ENCODE peak calls at places on chromosomes 12 and 14, in seven cellular contexts. One of them, this sample, is unnamed.

GRCh38 chr14:87013583-87013982 is 979.4 kb downstream of the GALC start:
- DNase-seq in activated CD4-positive, alpha-beta T cell treated with anti-CD3 and anti-CD28 coated beads, Interleukin-2, amount 50 U/mL, for 4 hours: no peak
- DNase-seq in activated T-cell treated with anti-CD3 and anti-CD28 coated beads, Interleukin-2, amount 50 U/mL, for 4 hours: no peak
- DNase-seq in ureter: no peak
- DNase-seq in HuH-7.5: no peak
- DNase-seq in heart right ventricle: no peak
- DNase-seq in pancreas: no peak
- DNase-seq in this sample: no peak

GRCh38 chr14:89936654-89937185 is 17.8 kb downstream of the EFCAB11 start:
- DNase-seq in activated CD4-positive, alpha-beta T cell treated with anti-CD3 and anti-CD28 coated beads, Interleukin-2, amount 50 U/mL, for 4 hours: no peak
- DNase-seq in activated T-cell treated with anti-CD3 and anti-CD28 coated beads, Interleukin-2, amount 50 U/mL, for 4 hours: no peak
- DNase-seq in ureter: no peak
- DNase-seq in HuH-7.5: no peak
- DNase-seq in heart right ventricle: no peak
- DNase-seq in pancreas: no peak
- DNase-seq in this sample: no peak

GRCh38 chr12:49505672-49506071 is 33.2 kb upstream of the KCNH3 start:
- DNase-seq in activated CD4-positive, alpha-beta T cell treated with anti-CD3 and anti-CD28 coated beads, Interleukin-2, amount 50 U/mL, for 4 hours: no peak
- DNase-seq in activated T-cell treated with anti-CD3 and anti-CD28 coated beads, Interleukin-2, amount 50 U/mL, for 4 hours: no peak
- DNase-seq in ureter: no peak
- DNase-seq in HuH-7.5: no peak
- DNase-seq in heart right ventricle: no peak
- DNase-seq in pancreas: no peak
- DNase-seq in this sample: no peak

GRCh38 chr12:31895449-31896150 is 63.6 kb upstream of the RESF1 start:
- DNase-seq in activated CD4-positive, alpha-beta T cell treated with anti-CD3 and anti-CD28 coated beads, Interleukin-2, amount 50 U/mL, for 4 hours: no peak
- DNase-seq in activated T-cell treated with anti-CD3 and anti-CD28 coated beads, Interleukin-2, amount 50 U/mL, for 4 hours: no peak
- DNase-seq in ureter: no peak
- DNase-seq in HuH-7.5: no peak
- DNase-seq in heart right ventricle: no peak
- DNase-seq in pancreas: no peak
- DNase-seq in this sample: no peak

GRCh38 chr12:96195845-96196451 is 1.8 kb downstream of the ELK3 start:
- DNase-seq in activated CD4-positive, alpha-beta T cell treated with anti-CD3 and anti-CD28 coated beads, Interleukin-2, amount 50 U/mL, for 4 hours: peak
- DNase-seq in activated T-cell treated with anti-CD3 and anti-CD28 coated beads, Interleukin-2, amount 50 U/mL, for 4 hours: peak
- DNase-seq in ureter: no peak
- DNase-seq in HuH-7.5: peak
- DNase-seq in heart right ventricle: no peak
- DNase-seq in pancreas: no peak
- DNase-seq in this sample: no peak

GRCh38 chr14:42736408-42736807 is 1129.7 kb downstream of the LRFN5 start:
- DNase-seq in activated CD4-positive, alpha-beta T cell treated with anti-CD3 and anti-CD28 coated beads, Interleukin-2, amount 50 U/mL, for 4 hours: no peak
- DNase-seq in activated T-cell treated with anti-CD3 and anti-CD28 coated beads, Interleukin-2, amount 50 U/mL, for 4 hours: no peak
- DNase-seq in ureter: no peak
- DNase-seq in HuH-7.5: no peak
- DNase-seq in heart right ventricle: no peak
- DNase-seq in pancreas: no peak
- DNase-seq in this sample: no peak

GRCh38 chr12:98127854-98128253 is 387.5 kb upstream of the TMPO start:
- DNase-seq in activated CD4-positive, alpha-beta T cell treated with anti-CD3 and anti-CD28 coated beads, Interleukin-2, amount 50 U/mL, for 4 hours: no peak
- DNase-seq in activated T-cell treated with anti-CD3 and anti-CD28 coated beads, Interleukin-2, amount 50 U/mL, for 4 hours: no peak
- DNase-seq in ureter: no peak
- DNase-seq in HuH-7.5: no peak
- DNase-seq in heart right ventricle: no peak
- DNase-seq in pancreas: no peak
- DNase-seq in this sample: no peak

GRCh38 chr14:58133739-58134138 is 18.3 kb downstream of the ARMH4 start:
- DNase-seq in activated CD4-positive, alpha-beta T cell treated with anti-CD3 and anti-CD28 coated beads, Interleukin-2, amount 50 U/mL, for 4 hours: no peak
- DNase-seq in activated T-cell treated with anti-CD3 and anti-CD28 coated beads, Interleukin-2, amount 50 U/mL, for 4 hours: no peak
- DNase-seq in ureter: no peak
- DNase-seq in HuH-7.5: no peak
- DNase-seq in heart right ventricle: no peak
- DNase-seq in pancreas: no peak
- DNase-seq in this sample: no peak

GRCh38 chr12:65607271-65607880 is 216.9 kb upstream of the HMGA2 start:
- DNase-seq in activated CD4-positive, alpha-beta T cell treated with anti-CD3 and anti-CD28 coated beads, Interleukin-2, amount 50 U/mL, for 4 hours: no peak
- DNase-seq in activated T-cell treated with anti-CD3 and anti-CD28 coated beads, Interleukin-2, amount 50 U/mL, for 4 hours: no peak
- DNase-seq in ureter: no peak
- DNase-seq in HuH-7.5: no peak
- DNase-seq in heart right ventricle: no peak
- DNase-seq in pancreas: no peak
- DNase-seq in this sample: no peak

GRCh38 chr12:114400925-114401324 is 5.0 kb downstream of the TBX5 start:
- DNase-seq in activated CD4-positive, alpha-beta T cell treated with anti-CD3 and anti-CD28 coated beads, Interleukin-2, amount 50 U/mL, for 4 hours: no peak
- DNase-seq in activated T-cell treated with anti-CD3 and anti-CD28 coated beads, Interleukin-2, amount 50 U/mL, for 4 hours: no peak
- DNase-seq in ureter: no peak
- DNase-seq in HuH-7.5: no peak
- DNase-seq in heart right ventricle: peak
- DNase-seq in pancreas: no peak
- DNase-seq in this sample: no peak

GRCh38 chr14:68910540-68910939 is 68.6 kb downstream of the ACTN1 start:
- DNase-seq in activated CD4-positive, alpha-beta T cell treated with anti-CD3 and anti-CD28 coated beads, Interleukin-2, amount 50 U/mL, for 4 hours: no peak
- DNase-seq in activated T-cell treated with anti-CD3 and anti-CD28 coated beads, Interleukin-2, amount 50 U/mL, for 4 hours: no peak
- DNase-seq in ureter: no peak
- DNase-seq in HuH-7.5: no peak
- DNase-seq in heart right ventricle: no peak
- DNase-seq in pancreas: no peak
- DNase-seq in this sample: no peak

GRCh38 chr14:20866963-20867362 is 24.2 kb upstream of the RNASE3 start:
- DNase-seq in activated CD4-positive, alpha-beta T cell treated with anti-CD3 and anti-CD28 coated beads, Interleukin-2, amount 50 U/mL, for 4 hours: no peak
- DNase-seq in activated T-cell treated with anti-CD3 and anti-CD28 coated beads, Interleukin-2, amount 50 U/mL, for 4 hours: no peak
- DNase-seq in ureter: no peak
- DNase-seq in HuH-7.5: no peak
- DNase-seq in heart right ventricle: no peak
- DNase-seq in pancreas: no peak
- DNase-seq in this sample: no peak

GRCh38 chr12:116299064-116299463 is 21.6 kb upstream of the MED13L start:
- DNase-seq in activated CD4-positive, alpha-beta T cell treated with anti-CD3 and anti-CD28 coated beads, Interleukin-2, amount 50 U/mL, for 4 hours: no peak
- DNase-seq in activated T-cell treated with anti-CD3 and anti-CD28 coated beads, Interleukin-2, amount 50 U/mL, for 4 hours: no peak
- DNase-seq in ureter: no peak
- DNase-seq in HuH-7.5: no peak
- DNase-seq in heart right ventricle: no peak
- DNase-seq in pancreas: no peak
- DNase-seq in this sample: no peak

GRCh38 chr12:15544589-15544988 is 222.3 kb downstream of the PTPRO start:
- DNase-seq in activated CD4-positive, alpha-beta T cell treated with anti-CD3 and anti-CD28 coated beads, Interleukin-2, amount 50 U/mL, for 4 hours: no peak
- DNase-seq in activated T-cell treated with anti-CD3 and anti-CD28 coated beads, Interleukin-2, amount 50 U/mL, for 4 hours: no peak
- DNase-seq in ureter: no peak
- DNase-seq in HuH-7.5: no peak
- DNase-seq in heart right ventricle: no peak
- DNase-seq in pancreas: no peak
- DNase-seq in this sample: no peak

GRCh38 chr12:19967486-19967885 is 400.9 kb upstream of the PDE3A start:
- DNase-seq in activated CD4-positive, alpha-beta T cell treated with anti-CD3 and anti-CD28 coated beads, Interleukin-2, amount 50 U/mL, for 4 hours: no peak
- DNase-seq in activated T-cell treated with anti-CD3 and anti-CD28 coated beads, Interleukin-2, amount 50 U/mL, for 4 hours: no peak
- DNase-seq in ureter: no peak
- DNase-seq in HuH-7.5: no peak
- DNase-seq in heart right ventricle: no peak
- DNase-seq in pancreas: no peak
- DNase-seq in this sample: no peak

GRCh38 chr12:46260153-46260912 is 8.5 kb downstream of the SLC38A1 start:
- DNase-seq in activated CD4-positive, alpha-beta T cell treated with anti-CD3 and anti-CD28 coated beads, Interleukin-2, amount 50 U/mL, for 4 hours: no peak
- DNase-seq in activated T-cell treated with anti-CD3 and anti-CD28 coated beads, Interleukin-2, amount 50 U/mL, for 4 hours: no peak
- DNase-seq in ureter: no peak
- DNase-seq in HuH-7.5: no peak
- DNase-seq in heart right ventricle: no peak
- DNase-seq in pancreas: no peak
- DNase-seq in this sample: no peak

GRCh38 chr12:88570103-88570502 is 10.2 kb downstream of the KITLG start:
- DNase-seq in activated CD4-positive, alpha-beta T cell treated with anti-CD3 and anti-CD28 coated beads, Interleukin-2, amount 50 U/mL, for 4 hours: no peak
- DNase-seq in activated T-cell treated with anti-CD3 and anti-CD28 coated beads, Interleukin-2, amount 50 U/mL, for 4 hours: no peak
- DNase-seq in ureter: no peak
- DNase-seq in HuH-7.5: no peak
- DNase-seq in heart right ventricle: no peak
- DNase-seq in pancreas: no peak
- DNase-seq in this sample: no peak

GRCh38 chr12:89621511-89621910 is 87.1 kb downstream of the ATP2B1 start:
- DNase-seq in activated CD4-positive, alpha-beta T cell treated with anti-CD3 and anti-CD28 coated beads, Interleukin-2, amount 50 U/mL, for 4 hours: no peak
- DNase-seq in activated T-cell treated with anti-CD3 and anti-CD28 coated beads, Interleukin-2, amount 50 U/mL, for 4 hours: no peak
- DNase-seq in ureter: no peak
- DNase-seq in HuH-7.5: no peak
- DNase-seq in heart right ventricle: no peak
- DNase-seq in pancreas: no peak
- DNase-seq in this sample: no peak

This sample was measured in cerebellum.